ENCODE peak calls at places on chromosomes 13 and 19, in six cellular contexts. T is hypothalamus, Q is body of pancreas, H is NCI-H774, L is tibial artery, Y is T-helper 1 cell. X is an unnamed sample.
A peak's percentile ranks its signal among the peaks of the same experiment; 100 is the strongest.

GRCh38 chr19:5811117-5811516 is 6.2 kb downstream of the NRTN start:
- DNase-seq in Q (no peak), L (no peak), Y (no peak), H (no peak), T (no peak), X (no peak)

GRCh38 chr19:46745521-46746280 is at the start of gene FKRP:
- DNase-seq in Q (no peak), L (no peak), Y (peak; percentile 17), T (no peak), H (no peak), X (peak; percentile 52)

GRCh38 chr19:50703915-50704548 is 15.6 kb downstream of the SHANK1 start:
- DNase-seq in L (no peak), Y (no peak), T (no peak), H (no peak), Q (no peak), X (peak; percentile 34)

GRCh38 chr19:54612428-54612827 is 17.9 kb upstream of the LILRB1 start:
- DNase-seq in H (no peak), L (no peak), Y (no peak), Q (no peak), T (no peak), X (no peak)

GRCh38 chr19:46321653-46322052 is 24.8 kb downstream of the HIF3A start:
- DNase-seq in H (no peak), T (no peak), Y (no peak), L (no peak), Q (no peak), X (no peak)

GRCh38 chr19:3145909-3146676 is 10.3 kb downstream of the GNA15 start:
- DNase-seq in L (no peak), T (no peak), Q (no peak), Y (no peak), H (no peak), X (no peak)

GRCh38 chr13:30581582-30581981 is 36.1 kb upstream of the USPL1 start:
- DNase-seq in Q (no peak), T (no peak), Y (no peak), L (no peak), H (no peak), X (no peak)

GRCh38 chr13:113216165-113217056 is 7.0 kb downstream of the CUL4A start:
- DNase-seq in H (peak; percentile 83), T (no peak), Y (no peak), L (no peak), Q (peak; percentile 61), X (peak; percentile 33)

GRCh38 chr19:5093297-5093858 is 124.5 kb downstream of the KDM4B start:
- DNase-seq in Q (peak; percentile 73), H (no peak), L (no peak), Y (no peak), T (peak; percentile 41), X (peak; percentile 45)

GRCh38 chr19:10748924-10749434 is 31.1 kb downstream of the DNM2 start:
- DNase-seq in Q (peak; percentile 96), T (peak; percentile 18), L (no peak), H (peak; percentile 41), Y (no peak), X (peak; percentile 80)

GRCh38 chr13:28579334-28579733 is 79.6 kb upstream of the POMP start:
- DNase-seq in T (no peak), L (no peak), H (no peak), Y (no peak), Q (no peak), X (no peak)

GRCh38 chr19:2149980-2150793 is 1.2 kb downstream of the AP3D1 start:
- DNase-seq in L (no peak), Q (peak; percentile 38), H (no peak), T (no peak), Y (no peak), X (no peak)